ENCODE peak calls at places on chromosomes 3 and 15, in five cellular contexts. One of them, this sample, is unnamed.
A peak's percentile ranks its signal among the peaks of the same experiment; 100 is the strongest.

GRCh38 chr3:168096210-168096795 is 579 bp upstream of the GOLIM4 start:
- DNase-seq in activated B cell treated with CpG ODN at 0.5 μM for 24 hours: no peak
- DNase-seq in MV-4-11: peak; percentile 83
- DNase-seq in ovary: no peak
- DNase-seq in AG04450: peak; percentile 69
- DNase-seq in this sample: peak; percentile 0

GRCh38 chr15:79978694-79979519 is 7.9 kb upstream of the BCL2A1 start:
- DNase-seq in activated B cell treated with CpG ODN at 0.5 μM for 24 hours: peak; percentile 28
- DNase-seq in MV-4-11: peak; percentile 97
- DNase-seq in ovary: no peak
- DNase-seq in AG04450: peak; percentile 53
- DNase-seq in this sample: no peak

GRCh38 chr3:111769110-111769509 is 90.0 kb upstream of the PHLDB2 start:
- DNase-seq in activated B cell treated with CpG ODN at 0.5 μM for 24 hours: no peak
- DNase-seq in MV-4-11: no peak
- DNase-seq in ovary: no peak
- DNase-seq in AG04450: no peak
- DNase-seq in this sample: no peak

GRCh38 chr3:128794788-128795649 is 69.0 kb downstream of the RAB7A start:
- DNase-seq in activated B cell treated with CpG ODN at 0.5 μM for 24 hours: no peak
- DNase-seq in MV-4-11: peak; percentile 51
- DNase-seq in ovary: peak; percentile 44
- DNase-seq in AG04450: peak; percentile 16
- DNase-seq in this sample: peak; percentile 45

GRCh38 chr3:131232711-131233267 is 148.8 kb upstream of the NUDT16 start:
- DNase-seq in activated B cell treated with CpG ODN at 0.5 μM for 24 hours: no peak
- DNase-seq in MV-4-11: no peak
- DNase-seq in ovary: no peak
- DNase-seq in AG04450: no peak
- DNase-seq in this sample: no peak

GRCh38 chr3:125011941-125012340 is 43.9 kb downstream of the HEG1 start:
- DNase-seq in activated B cell treated with CpG ODN at 0.5 μM for 24 hours: no peak
- DNase-seq in MV-4-11: no peak
- DNase-seq in ovary: no peak
- DNase-seq in AG04450: no peak
- DNase-seq in this sample: no peak

GRCh38 chr3:134460965-134461364 is 24.8 kb downstream of the ANAPC13 start:
- DNase-seq in activated B cell treated with CpG ODN at 0.5 μM for 24 hours: no peak
- DNase-seq in MV-4-11: no peak
- DNase-seq in ovary: no peak
- DNase-seq in AG04450: peak; percentile 86
- DNase-seq in this sample: no peak

GRCh38 chr15:93126496-93127083 is 37.6 kb upstream of the RGMA start:
- DNase-seq in activated B cell treated with CpG ODN at 0.5 μM for 24 hours: no peak
- DNase-seq in MV-4-11: no peak
- DNase-seq in ovary: no peak
- DNase-seq in AG04450: no peak
- DNase-seq in this sample: no peak

GRCh38 chr3:104273046-104273649 is 1093.6 kb upstream of the ALCAM start:
- DNase-seq in activated B cell treated with CpG ODN at 0.5 μM for 24 hours: no peak
- DNase-seq in MV-4-11: no peak
- DNase-seq in ovary: no peak
- DNase-seq in AG04450: no peak
- DNase-seq in this sample: no peak